ENCODE peak calls at places on chromosome 7, in seven cellular contexts. One of them, this sample, is unnamed. For H3K27me3, the result is how much of the 10 kb centered on the place peaks cover.

GRCh38 chr7:91029688-91030087 is 234.5 kb upstream of the FZD1 start:
- DNase-seq in colonic mucosa: no peak
- DNase-seq in right atrium auricular region: no peak
- DNase-seq in adrenal gland: no peak
- DNase-seq in HepG2: no peak
- DNase-seq in transverse colon: no peak
- DNase-seq in tibial nerve: no peak
- DNase-seq in this sample: no peak

GRCh38 chr7:8260871-8261707 is 878 bp downstream of the ICA1 start:
- DNase-seq in colonic mucosa: peak
- DNase-seq in right atrium auricular region: peak
- DNase-seq in adrenal gland: peak
- DNase-seq in HepG2: no peak
- DNase-seq in transverse colon: peak
- DNase-seq in tibial nerve: peak
- DNase-seq in this sample: peak

GRCh38 chr7:106620681-106621080 is 40.3 kb downstream of the CCDC71L start:
- DNase-seq in colonic mucosa: no peak
- DNase-seq in right atrium auricular region: no peak
- DNase-seq in adrenal gland: no peak
- DNase-seq in HepG2: no peak
- DNase-seq in transverse colon: no peak
- DNase-seq in tibial nerve: no peak
- DNase-seq in this sample: no peak

GRCh38 chr7:157964016-157964415 is 623.6 kb downstream of the PTPRN2 start:
- DNase-seq in colonic mucosa: no peak
- DNase-seq in right atrium auricular region: no peak
- DNase-seq in adrenal gland: no peak
- DNase-seq in HepG2: no peak
- DNase-seq in transverse colon: no peak
- DNase-seq in tibial nerve: no peak
- DNase-seq in this sample: no peak

GRCh38 chr7:74656421-74656910 is 1.1 kb upstream of the GTF2I start:
- DNase-seq in colonic mucosa: peak
- DNase-seq in right atrium auricular region: peak
- DNase-seq in adrenal gland: peak
- DNase-seq in HepG2: peak
- DNase-seq in transverse colon: peak
- DNase-seq in tibial nerve: peak
- DNase-seq in this sample: no peak

GRCh38 chr7:47807126-47807525 is 141.1 kb downstream of the PKD1L1 start:
- DNase-seq in colonic mucosa: no peak
- DNase-seq in right atrium auricular region: no peak
- DNase-seq in adrenal gland: no peak
- DNase-seq in HepG2: no peak
- DNase-seq in transverse colon: no peak
- DNase-seq in tibial nerve: no peak
- DNase-seq in this sample: no peak

GRCh38 chr7:75757298-75757676 is 14.7 kb downstream of the CCL26 start:
- DNase-seq in colonic mucosa: no peak
- DNase-seq in right atrium auricular region: no peak
- DNase-seq in adrenal gland: no peak
- DNase-seq in HepG2: no peak
- DNase-seq in transverse colon: no peak
- DNase-seq in tibial nerve: no peak
- DNase-seq in this sample: no peak

GRCh38 chr7:69764071-69764470 is 165.8 kb downstream of the AUTS2 start:
- DNase-seq in colonic mucosa: no peak
- DNase-seq in right atrium auricular region: no peak
- DNase-seq in adrenal gland: no peak
- DNase-seq in HepG2: no peak
- DNase-seq in transverse colon: no peak
- DNase-seq in tibial nerve: no peak
- DNase-seq in this sample: no peak

GRCh38 chr7:110541962-110542361 is 549.0 kb upstream of the LRRN3 start:
- DNase-seq in colonic mucosa: no peak
- DNase-seq in right atrium auricular region: no peak
- DNase-seq in adrenal gland: no peak
- DNase-seq in HepG2: no peak
- DNase-seq in transverse colon: no peak
- DNase-seq in tibial nerve: no peak
- DNase-seq in this sample: peak

GRCh38 chr7:121383235-121383634 is 12.9 kb downstream of the FAM3C start:
- DNase-seq in colonic mucosa: no peak
- DNase-seq in right atrium auricular region: no peak
- DNase-seq in adrenal gland: no peak
- DNase-seq in HepG2: no peak
- DNase-seq in transverse colon: no peak
- DNase-seq in tibial nerve: no peak
- DNase-seq in this sample: no peak

GRCh38 chr7:105638942-105639495 is 57.7 kb upstream of the EFCAB10 start:
- DNase-seq in colonic mucosa: peak
- DNase-seq in right atrium auricular region: no peak
- DNase-seq in adrenal gland: no peak
- DNase-seq in HepG2: no peak
- DNase-seq in transverse colon: peak
- DNase-seq in tibial nerve: no peak
- DNase-seq in this sample: peak

GRCh38 chr7:149321978-149322541 is 60.1 kb downstream of the ZNF783 start:
- DNase-seq in colonic mucosa: no peak
- DNase-seq in right atrium auricular region: no peak
- DNase-seq in adrenal gland: no peak
- DNase-seq in HepG2: no peak
- DNase-seq in transverse colon: no peak
- DNase-seq in tibial nerve: no peak
- DNase-seq in this sample: no peak

GRCh38 chr7:68217426-68217825 is 1220.8 kb downstream of the TYW1 start:
- DNase-seq in colonic mucosa: no peak
- DNase-seq in right atrium auricular region: no peak
- DNase-seq in adrenal gland: no peak
- DNase-seq in HepG2: no peak
- DNase-seq in transverse colon: no peak
- DNase-seq in tibial nerve: no peak
- DNase-seq in this sample: no peak

GRCh38 chr7:26398436-26399308 is 107.0 kb downstream of the SNX10 start:
- DNase-seq in colonic mucosa: peak
- DNase-seq in right atrium auricular region: no peak
- DNase-seq in adrenal gland: peak
- DNase-seq in HepG2: no peak
- DNase-seq in transverse colon: peak
- DNase-seq in tibial nerve: peak
- DNase-seq in this sample: peak

GRCh38 chr7:50787825-50788224 is 5.1 kb upstream of the GRB10 start:
- DNase-seq in colonic mucosa: no peak
- DNase-seq in right atrium auricular region: no peak
- DNase-seq in adrenal gland: no peak
- DNase-seq in HepG2: no peak
- DNase-seq in transverse colon: no peak
- DNase-seq in tibial nerve: no peak
- DNase-seq in this sample: no peak

GRCh38 chr7:50826371-50827172 is 43.9 kb upstream of the GRB10 start:
- DNase-seq in colonic mucosa: peak
- DNase-seq in right atrium auricular region: no peak
- DNase-seq in adrenal gland: peak
- DNase-seq in HepG2: peak
- DNase-seq in transverse colon: no peak
- DNase-seq in tibial nerve: no peak
- DNase-seq in this sample: peak

GRCh38 chr7:155192961-155193640 is 104.6 kb upstream of the INSIG1 start:
- DNase-seq in colonic mucosa: no peak
- DNase-seq in right atrium auricular region: no peak
- DNase-seq in adrenal gland: no peak
- DNase-seq in HepG2: no peak
- DNase-seq in transverse colon: no peak
- DNase-seq in tibial nerve: no peak
- DNase-seq in this sample: no peak

GRCh38 chr7:76997381-76998262 is 34.5 kb downstream of the SPDYE17 start:
- DNase-seq in colonic mucosa: no peak
- DNase-seq in right atrium auricular region: no peak
- DNase-seq in adrenal gland: no peak
- DNase-seq in HepG2: no peak
- DNase-seq in transverse colon: no peak
- DNase-seq in tibial nerve: no peak
- DNase-seq in this sample: no peak

GRCh38 chr7:17234398-17235021 is 63.9 kb upstream of the AHR start:
- DNase-seq in colonic mucosa: peak
- DNase-seq in right atrium auricular region: no peak
- DNase-seq in adrenal gland: peak
- DNase-seq in HepG2: peak
- DNase-seq in transverse colon: peak
- DNase-seq in tibial nerve: peak
- DNase-seq in this sample: peak

GRCh38 chr7:138753611-138754010 is 44.2 kb upstream of the TMEM213 start:
- DNase-seq in colonic mucosa: no peak
- DNase-seq in right atrium auricular region: no peak
- DNase-seq in adrenal gland: no peak
- DNase-seq in HepG2: no peak
- DNase-seq in transverse colon: no peak
- DNase-seq in tibial nerve: no peak
- DNase-seq in this sample: no peak

GRCh38 chr7:151426486-151426905 is 13.4 kb downstream of the CRYGN start:
- DNase-seq in colonic mucosa: peak
- DNase-seq in right atrium auricular region: peak
- DNase-seq in adrenal gland: peak
- DNase-seq in HepG2: no peak
- DNase-seq in transverse colon: peak
- DNase-seq in tibial nerve: peak
- DNase-seq in this sample: no peak

GRCh38 chr7:50209461-50210161 is 94.9 kb upstream of the IKZF1 start:
- DNase-seq in colonic mucosa: no peak
- DNase-seq in right atrium auricular region: no peak
- DNase-seq in adrenal gland: no peak
- DNase-seq in HepG2: no peak
- DNase-seq in transverse colon: no peak
- DNase-seq in tibial nerve: no peak
- DNase-seq in this sample: no peak

GRCh38 chr7:79050592-79050991 is 402.9 kb downstream of the MAGI2 start:
- DNase-seq in colonic mucosa: no peak
- DNase-seq in right atrium auricular region: no peak
- DNase-seq in adrenal gland: peak
- DNase-seq in HepG2: no peak
- DNase-seq in transverse colon: no peak
- DNase-seq in tibial nerve: no peak
- DNase-seq in this sample: peak

DNA sequence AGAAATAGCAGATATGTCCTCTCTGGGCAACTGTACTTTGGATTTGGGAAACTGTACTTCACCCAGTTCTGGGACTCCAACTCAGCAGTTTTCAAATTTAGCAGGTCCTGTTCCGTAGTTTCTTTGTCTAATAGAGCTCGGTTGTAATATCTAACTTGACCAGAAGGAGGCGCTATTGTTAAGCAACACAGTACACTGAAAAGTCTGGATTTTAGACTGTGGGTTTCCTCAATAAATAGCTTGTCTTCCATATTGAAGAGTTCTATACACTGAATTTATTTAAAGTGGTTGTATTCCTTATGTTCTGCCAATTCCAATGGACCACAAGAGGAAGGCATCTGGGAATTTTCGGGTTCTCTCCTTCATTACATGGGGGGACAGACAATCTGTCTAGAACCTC is 39.8 kb downstream of the ELFN1 start:
- DNase-seq in colonic mucosa: no peak
- DNase-seq in right atrium auricular region: no peak
- DNase-seq in adrenal gland: no peak
- DNase-seq in HepG2: no peak
- DNase-seq in transverse colon: no peak
- DNase-seq in tibial nerve: no peak
- DNase-seq in this sample: no peak
- TF ChIP-seq CTCF in colonic mucosa: no peak
- TF ChIP-seq CTCF in right atrium auricular region: no peak
- TF ChIP-seq CTCF in adrenal gland: peak
- TF ChIP-seq CTCF in HepG2: peak
- TF ChIP-seq CTCF in transverse colon: peak
- TF ChIP-seq CTCF in tibial nerve: no peak
- TF ChIP-seq CTCF in this sample: no peak

GRCh38 chr7:31890751-31891150 is 179.5 kb downstream of the PDE1C start:
- DNase-seq in colonic mucosa: no peak
- DNase-seq in right atrium auricular region: no peak
- DNase-seq in adrenal gland: no peak
- DNase-seq in HepG2: no peak
- DNase-seq in transverse colon: no peak
- DNase-seq in tibial nerve: no peak
- DNase-seq in this sample: peak
- H3K4me3 ChIP-seq in colonic mucosa: no peak
- H3K4me3 ChIP-seq in right atrium auricular region: no peak
- H3K4me3 ChIP-seq in adrenal gland: no peak
- H3K4me3 ChIP-seq in HepG2: no peak
- H3K4me3 ChIP-seq in transverse colon: no peak
- H3K4me3 ChIP-seq in tibial nerve: no peak
- H3K4me3 ChIP-seq in this sample: no peak

DNA sequence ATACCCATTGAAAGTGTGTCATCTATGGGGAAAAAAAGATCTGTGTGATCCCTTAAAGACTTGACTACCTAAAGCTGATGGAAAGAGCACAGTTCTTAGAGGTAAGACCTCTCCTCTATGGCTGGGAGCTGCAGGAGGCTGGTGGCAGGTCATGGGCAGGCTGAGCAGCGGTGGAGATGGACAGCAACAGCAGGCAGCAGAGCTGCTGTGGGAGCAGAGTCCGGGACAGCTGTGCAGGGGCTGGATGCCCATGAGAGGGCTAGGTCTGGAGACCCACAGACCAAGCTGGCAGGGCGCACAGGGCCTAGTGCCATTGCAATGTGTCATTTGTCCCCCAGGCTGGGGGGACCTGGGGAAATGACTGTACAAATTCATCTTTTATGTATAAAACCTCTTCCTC is 13.4 kb upstream of the EPHA1 start:
- DNase-seq in colonic mucosa: no peak
- DNase-seq in right atrium auricular region: no peak
- DNase-seq in adrenal gland: no peak
- DNase-seq in HepG2: no peak
- DNase-seq in transverse colon: no peak
- DNase-seq in tibial nerve: no peak
- DNase-seq in this sample: no peak
- H3K27me3 ChIP-seq in colonic mucosa: under half
- H3K27me3 ChIP-seq in right atrium auricular region: under half
- H3K27me3 ChIP-seq in adrenal gland: under half
- H3K27me3 ChIP-seq in HepG2: under half
- H3K27me3 ChIP-seq in transverse colon: under half
- H3K27me3 ChIP-seq in tibial nerve: under half
- H3K27me3 ChIP-seq in this sample: under half

GRCh38 chr7:1545417-1546246 is 10.4 kb downstream of the TMEM184A start:
- DNase-seq in colonic mucosa: no peak
- DNase-seq in right atrium auricular region: no peak
- DNase-seq in adrenal gland: peak
- DNase-seq in HepG2: no peak
- DNase-seq in transverse colon: no peak
- DNase-seq in tibial nerve: no peak
- DNase-seq in this sample: no peak
- TF ChIP-seq CTCF in colonic mucosa: no peak
- TF ChIP-seq CTCF in right atrium auricular region: no peak
- TF ChIP-seq CTCF in adrenal gland: peak
- TF ChIP-seq CTCF in HepG2: peak
- TF ChIP-seq CTCF in transverse colon: no peak
- TF ChIP-seq CTCF in tibial nerve: no peak
- TF ChIP-seq CTCF in this sample: no peak